ENCODE peak calls at places on chromosome 5, in six cellular contexts. C is A673, D is adrenal gland, J is nephron progenitor cell, W is cardiac fibroblast, P is endothelial cell. T is an unnamed sample.

GRCh38 chr5:157204765-157205164 is 24.1 kb downstream of the ITK start:
- DNase-seq in C (no peak), D (no peak), J (no peak), W (no peak), P (no peak), T (no peak)

GRCh38 chr5:149053027-149053705 is 9.7 kb downstream of the SH3TC2 start:
- DNase-seq in C (peak), D (no peak), J (no peak), W (peak), P (no peak), T (no peak)

GRCh38 chr5:133527311-133527710 is 85.0 kb downstream of the FSTL4 start:
- DNase-seq in C (no peak), D (no peak), J (no peak), W (no peak), P (no peak), T (no peak)

GRCh38 chr5:141965071-141965470 is 3.8 kb upstream of the RNF14 start:
- DNase-seq in C (no peak), D (no peak), J (peak), W (no peak), P (no peak), T (no peak)

GRCh38 chr5:10333154-10334006 is 20.1 kb upstream of the MARCHF6 start:
- DNase-seq in C (no peak), D (peak), J (peak), W (no peak), P (peak), T (no peak)

GRCh38 chr5:15383469-15383868 is 116.5 kb upstream of the FBXL7 start:
- DNase-seq in C (peak), D (no peak), J (no peak), W (peak), P (no peak), T (no peak)

GRCh38 chr5:93360436-93361100 is 220.5 kb downstream of the NR2F1-AS1 start:
- DNase-seq in C (no peak), D (no peak), J (no peak), W (peak), P (no peak), T (no peak)

GRCh38 chr5:96942911-96943310 is 7.0 kb downstream of the LNPEP start:
- DNase-seq in C (no peak), D (no peak), J (no peak), W (peak), P (no peak), T (no peak)

GRCh38 chr5:75156585-75156984 is 80.1 kb downstream of the ANKRD31 start:
- DNase-seq in C (peak), D (no peak), J (no peak), W (peak), P (no peak), T (no peak)

GRCh38 chr5:2302169-2302568 is 419.4 kb upstream of the IRX4 start:
- DNase-seq in C (no peak), D (no peak), J (no peak), W (no peak), P (no peak), T (peak)

GRCh38 chr5:16383544-16384057 is 82.0 kb downstream of the ZNF622 start:
- DNase-seq in C (no peak), D (no peak), J (no peak), W (no peak), P (no peak), T (no peak)

GRCh38 chr5:94433393-94434149 is 184.8 kb downstream of the KIAA0825 start:
- DNase-seq in C (peak), D (peak), J (no peak), W (peak), P (no peak), T (no peak)

GRCh38 chr5:150162142-150162513 is 4.5 kb upstream of the CDX1 start:
- DNase-seq in C (no peak), D (no peak), J (no peak), W (no peak), P (no peak), T (no peak)

GRCh38 chr5:30237189-30237588 is 956.3 kb upstream of the CDH6 start:
- DNase-seq in C (no peak), D (no peak), J (no peak), W (no peak), P (no peak), T (no peak)

GRCh38 chr5:172411423-172412111 is 42.8 kb downstream of the SH3PXD2B start:
- DNase-seq in C (no peak), D (peak), J (no peak), W (peak), P (no peak), T (no peak)

GRCh38 chr5:159928122-159928960 is 12.1 kb downstream of the ADRA1B start:
- DNase-seq in C (no peak), D (peak), J (no peak), W (peak), P (no peak), T (no peak)

DNA sequence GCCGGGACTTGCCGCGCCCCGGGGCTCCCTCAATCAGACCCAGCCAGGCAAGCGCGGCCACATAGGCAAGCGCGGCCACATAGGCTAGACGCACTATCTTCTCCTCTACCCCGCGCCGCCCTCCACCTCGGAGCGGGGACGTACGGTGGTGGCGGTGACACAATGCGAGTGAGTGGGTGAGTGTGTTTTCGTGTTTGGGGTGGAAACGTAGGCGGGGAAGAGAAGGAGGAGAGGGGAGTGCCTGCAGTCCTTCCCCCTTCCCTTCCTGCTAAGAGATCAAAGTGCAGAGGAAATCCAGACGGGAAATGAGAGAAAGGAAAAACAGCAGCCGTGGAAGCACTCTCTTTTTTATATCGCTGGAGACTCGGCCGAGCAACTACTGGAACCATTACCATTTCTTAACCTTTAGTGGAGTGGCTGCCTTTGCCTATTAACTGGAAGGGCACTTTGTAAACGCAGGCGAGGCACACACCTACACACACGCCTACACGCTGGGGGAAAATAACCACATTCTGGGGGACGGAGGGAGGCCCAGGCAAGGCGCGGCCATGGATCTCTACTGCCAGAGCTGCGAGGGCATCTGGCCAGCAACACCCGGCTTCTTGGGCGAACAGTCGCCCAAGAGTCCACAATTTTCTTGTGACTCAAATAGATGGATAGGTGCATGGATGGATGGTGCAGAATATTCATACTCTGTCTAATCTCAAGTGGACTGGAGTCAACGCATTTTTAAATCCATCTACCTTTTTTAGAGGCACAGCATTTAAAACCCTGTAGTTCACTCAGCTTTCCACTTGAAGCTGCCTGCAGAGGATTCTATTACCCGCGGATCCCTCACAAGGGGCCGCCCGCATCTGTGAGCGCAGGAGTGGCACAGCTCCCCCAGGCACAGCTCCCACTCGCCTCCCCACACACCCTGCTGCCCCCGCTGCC is 2.1 kb downstream of the EDIL3 start:
- DNase-seq in C (peak), D (no peak), J (peak), W (peak), P (peak), T (peak)
- TF ChIP-seq CTCF in C (no peak), D (no peak), J (no peak), W (no peak), P (no peak), T (no peak)

DNA sequence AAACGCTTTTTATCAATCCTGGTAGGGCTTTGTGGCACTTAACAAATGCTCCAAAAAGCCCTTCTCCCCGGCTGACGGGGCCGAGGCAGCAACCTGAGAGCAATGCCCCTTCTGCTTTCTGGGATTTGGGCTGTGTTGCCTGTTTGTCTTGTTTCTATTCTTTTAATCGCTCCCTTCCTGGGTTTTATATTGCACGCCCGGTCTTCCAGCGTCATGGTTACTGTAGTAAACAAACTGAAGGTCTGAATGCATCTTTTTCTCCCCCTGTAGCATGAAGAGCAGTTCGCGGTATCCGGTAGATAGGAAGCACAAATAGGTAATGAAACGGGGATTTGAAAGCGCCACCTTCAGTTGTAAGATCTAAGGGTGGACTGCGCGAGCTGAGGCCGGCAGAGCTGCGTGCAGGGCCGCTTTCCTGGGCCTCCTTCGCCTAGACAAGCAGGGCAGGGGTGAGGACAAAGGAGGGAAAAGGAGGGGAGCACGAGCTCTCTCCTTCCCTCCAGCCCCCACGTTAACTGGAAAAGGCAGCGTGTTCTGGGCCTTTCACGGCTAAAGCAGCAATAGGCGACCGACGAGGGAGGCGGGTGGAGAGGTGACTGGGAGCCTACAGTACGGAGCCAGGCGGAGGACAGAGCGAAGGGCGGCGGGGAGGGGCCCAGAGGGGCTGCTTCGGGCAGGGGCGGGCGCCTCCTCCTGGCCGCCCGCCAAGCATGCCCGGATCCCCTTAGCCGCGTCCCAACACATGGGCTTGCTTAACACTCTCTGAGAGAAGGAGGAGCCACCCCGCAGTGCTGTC is 49.3 kb upstream of the ZNF366 start:
- DNase-seq in C (peak), D (peak), J (peak), W (peak), P (peak), T (no peak)
- TF ChIP-seq CTCF in C (peak), D (no peak), J (peak), W (no peak), P (peak), T (no peak)

DNA sequence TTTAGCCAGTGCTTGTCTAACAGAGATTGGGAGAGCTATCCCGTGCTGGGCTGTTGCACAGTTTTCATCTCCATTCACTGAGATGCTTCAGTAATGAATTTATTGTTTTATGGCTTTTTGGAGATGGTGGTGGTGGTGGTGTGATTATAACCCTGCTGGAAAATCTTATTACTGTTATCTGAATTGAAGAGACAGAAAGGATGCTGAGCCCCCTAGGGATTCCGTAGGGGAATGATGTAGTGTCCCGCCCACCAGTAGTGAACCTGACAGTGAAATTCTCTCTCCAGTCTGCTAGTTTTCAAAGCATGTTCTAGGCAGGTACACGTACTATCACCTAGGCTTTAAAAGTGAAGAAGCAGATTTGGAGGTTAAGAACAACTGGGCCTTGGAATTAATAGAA is 1.9 kb downstream of the RAI14 start:
- DNase-seq in C (peak), D (no peak), J (no peak), W (peak), P (no peak), T (no peak)
- TF ChIP-seq CTCF in C (no peak), D (no peak), J (no peak), W (no peak), P (no peak), T (no peak)

DNA sequence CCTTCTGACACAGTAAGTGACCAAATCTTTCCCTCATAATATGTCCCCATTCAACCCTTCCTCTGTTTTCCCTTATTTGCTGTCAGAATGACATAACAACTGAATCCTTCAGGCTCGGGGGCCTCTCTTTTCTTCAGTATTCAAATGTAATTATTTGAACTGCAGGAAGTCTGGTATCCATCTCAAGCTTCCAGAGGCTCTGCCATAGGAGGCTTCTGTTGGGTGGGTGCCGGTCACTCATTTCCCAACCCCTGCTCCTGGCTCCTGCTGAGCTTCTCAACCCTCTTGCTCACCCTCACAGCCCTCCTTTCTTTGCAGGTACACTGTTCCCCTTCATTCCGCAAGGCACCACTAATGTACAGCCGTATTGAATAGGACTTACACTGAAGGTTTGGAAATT is 151.8 kb upstream of the MAP3K1 start:
- DNase-seq in C (no peak), D (no peak), J (no peak), W (no peak), P (no peak), T (no peak)
- TF ChIP-seq CTCF in C (no peak), D (no peak), J (no peak), W (no peak), P (no peak), T (no peak)

GRCh38 chr5:163821142-163821541 is 315.7 kb downstream of the MAT2B start:
- DNase-seq in C (no peak), D (no peak), J (no peak), W (peak), P (no peak), T (no peak)

GRCh38 chr5:163822548-163822947 is 317.1 kb downstream of the MAT2B start:
- DNase-seq in C (no peak), D (no peak), J (no peak), W (no peak), P (no peak), T (no peak)
- TF ChIP-seq CTCF in C (no peak), D (no peak), J (no peak), W (no peak), P (no peak), T (no peak)

DNA sequence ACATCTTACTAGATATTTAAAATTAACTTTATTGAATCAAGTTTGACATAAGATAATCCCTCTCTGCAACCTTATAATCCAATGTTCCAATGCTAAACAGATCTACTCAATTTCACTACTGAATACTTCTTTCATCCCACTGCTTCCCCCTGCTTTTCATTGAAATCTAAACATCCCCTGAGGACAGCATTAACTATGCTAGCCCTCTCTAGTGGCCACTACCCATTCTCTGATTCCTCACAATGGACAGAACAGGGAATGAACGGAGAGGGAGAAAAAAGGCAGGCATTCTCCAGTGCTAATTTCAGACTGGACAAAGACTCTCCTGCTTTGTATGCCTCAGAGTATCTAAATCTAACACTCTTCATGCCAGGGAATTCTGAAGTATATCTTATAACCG is 54.3 kb upstream of the RGS7BP start:
- DNase-seq in C (no peak), D (no peak), J (no peak), W (no peak), P (no peak), T (no peak)
- TF ChIP-seq CTCF in C (no peak), D (no peak), J (no peak), W (no peak), P (no peak), T (no peak)

T was measured in coronary artery.